ENCODE peak calls at places on chromosome 10, in four cellular contexts. A is HepG2, B is HCT116, T is H1. R is an unnamed sample.

GRCh38 chr10:42933454-42934340 is 143.2 kb upstream of the RET start:
- DNase-seq in T (peak), A (no peak), B (no peak), R (no peak)

GRCh38 chr10:15228426-15228825 is 59.9 kb upstream of the NMT2 start:
- DNase-seq in A (no peak), T (no peak), B (no peak), R (no peak)

GRCh38 chr10:26887611-26888215 is 27.0 kb upstream of the ABI1 start:
- DNase-seq in T (no peak), A (no peak), B (no peak), R (no peak)

GRCh38 chr10:119451305-119451896 is 91.1 kb downstream of the RGS10 start:
- DNase-seq in B (no peak), A (no peak), T (no peak), R (no peak)

GRCh38 chr10:97779492-97779891 is 7.7 kb upstream of the SFRP5 start:
- DNase-seq in T (no peak), B (no peak), A (no peak), R (no peak)

GRCh38 chr10:1368772-1369171 is 312.6 kb downstream of the WDR37 start:
- DNase-seq in T (peak), A (peak), B (peak), R (peak)

GRCh38 chr10:122495406-122496340 is 34.3 kb downstream of the HTRA1 start:
- DNase-seq in T (no peak), B (peak), A (no peak), R (no peak)

GRCh38 chr10:14182781-14183180 is 147.9 kb downstream of the FRMD4A start:
- DNase-seq in A (no peak), T (no peak), B (no peak), R (peak)

GRCh38 chr10:3010819-3011422 is 56.4 kb upstream of the PFKP start:
- DNase-seq in A (peak), B (no peak), T (no peak), R (no peak)

GRCh38 chr10:70106958-70107791 is 25.4 kb downstream of the AIFM2 start:
- DNase-seq in T (peak), B (no peak), A (peak), R (peak)

GRCh38 chr10:60917331-60918280 is 26.4 kb downstream of the RHOBTB1 start:
- DNase-seq in B (no peak), A (no peak), T (no peak), R (no peak)

GRCh38 chr10:124740374-124741280 is 3.6 kb downstream of the FAM53B start:
- DNase-seq in B (no peak), A (peak), T (no peak), R (no peak)

GRCh38 chr10:14225374-14225773 is 105.3 kb downstream of the FRMD4A start:
- DNase-seq in T (no peak), B (no peak), A (no peak), R (no peak)

GRCh38 chr10:113450906-113451305 is 101.9 kb upstream of the HABP2 start:
- DNase-seq in B (no peak), T (no peak), A (no peak), R (no peak)

GRCh38 chr10:132612571-132613504 is 75.3 kb downstream of the INPP5A start:
- DNase-seq in A (no peak), B (no peak), T (no peak), R (no peak)

GRCh38 chr10:126686732-126687693 is 16.5 kb upstream of the C10orf90 start:
- DNase-seq in A (no peak), T (no peak), B (no peak), R (no peak)

GRCh38 chr10:59808896-59809643 is 55.8 kb upstream of the MRLN start:
- DNase-seq in B (peak), A (peak), T (peak), R (peak)

GRCh38 chr10:84356951-84357350 is 28.6 kb downstream of the CCSER2 start:
- DNase-seq in T (no peak), A (no peak), B (no peak), R (no peak)

GRCh38 chr10:71838264-71839211 is 12.5 kb downstream of the PSAP start:
- DNase-seq in A (no peak), B (no peak), T (no peak), R (peak)

GRCh38 chr10:122181901-122182799 is 88.9 kb upstream of the BTBD16 start:
- DNase-seq in B (peak), A (no peak), T (no peak), R (no peak)

GRCh38 chr10:70903262-70903921 is 15.0 kb upstream of the PCBD1 start:
- DNase-seq in B (no peak), A (peak), T (peak), R (peak)

GRCh38 chr10:7511612-7512011 is 100.8 kb upstream of the SFMBT2 start:
- DNase-seq in B (no peak), A (no peak), T (no peak), R (no peak)

GRCh38 chr10:69222157-69223027 is 2.3 kb downstream of the HKDC1 start:
- DNase-seq in T (peak), B (peak), A (peak), R (peak)

GRCh38 chr10:86329093-86329710 is 37.4 kb downstream of the GRID1 start:
- DNase-seq in B (no peak), A (no peak), T (no peak), R (no peak)

GRCh38 chr10:101892782-101893391 is 49.3 kb upstream of the KCNIP2 start:
- DNase-seq in B (no peak), T (no peak), A (no peak), R (no peak)

GRCh38 chr10:71178880-71179279 is 33.5 kb upstream of the UNC5B start:
- DNase-seq in T (no peak), A (no peak), B (no peak), R (no peak)

GRCh38 chr10:62643612-62644587 is 160.6 kb upstream of the ADO start:
- DNase-seq in A (no peak), B (no peak), T (no peak), R (no peak)

GRCh38 chr10:96922978-96923948 is 91.2 kb downstream of the LCOR start:
- DNase-seq in T (no peak), B (no peak), A (no peak), R (no peak)

GRCh38 chr10:68871105-68871711 is 29.9 kb upstream of the DDX50 start:
- DNase-seq in B (no peak), A (peak), T (no peak), R (no peak)

GRCh38 chr10:128147669-128148068 is 21.4 kb upstream of the MKI67 start:
- DNase-seq in T (no peak), A (no peak), B (no peak), R (no peak)

GRCh38 chr10:119162121-119162520 is 3.4 kb downstream of the SFXN4 start:
- DNase-seq in A (no peak), B (no peak), T (no peak), R (no peak)

GRCh38 chr10:112235920-112236319 is 47.3 kb upstream of the TECTB start:
- DNase-seq in A (no peak), B (no peak), T (no peak), R (no peak)

GRCh38 chr10:11886138-11886474 is 63.0 kb downstream of the PROSER2 start:
- DNase-seq in A (no peak), B (no peak), T (no peak), R (no peak)

GRCh38 chr10:88342733-88343310 is 240.3 kb downstream of the RNLS start:
- DNase-seq in A (no peak), T (no peak), B (no peak), R (no peak)

GRCh38 chr10:79602953-79603352 is 7.8 kb upstream of the SFTPA1 start:
- DNase-seq in T (no peak), B (no peak), A (no peak), R (no peak)
- TF ChIP-seq FOSL1 in T (no peak), B (no peak), A (no peak), R (no peak)

GRCh38 chr10:75294031-75294437 is 58.3 kb upstream of the COMTD1 start:
- DNase-seq in T (no peak), B (no peak), A (no peak), R (no peak)
- TF ChIP-seq FOSL1 in T (no peak), B (no peak), A (no peak), R (no peak)

DNA sequence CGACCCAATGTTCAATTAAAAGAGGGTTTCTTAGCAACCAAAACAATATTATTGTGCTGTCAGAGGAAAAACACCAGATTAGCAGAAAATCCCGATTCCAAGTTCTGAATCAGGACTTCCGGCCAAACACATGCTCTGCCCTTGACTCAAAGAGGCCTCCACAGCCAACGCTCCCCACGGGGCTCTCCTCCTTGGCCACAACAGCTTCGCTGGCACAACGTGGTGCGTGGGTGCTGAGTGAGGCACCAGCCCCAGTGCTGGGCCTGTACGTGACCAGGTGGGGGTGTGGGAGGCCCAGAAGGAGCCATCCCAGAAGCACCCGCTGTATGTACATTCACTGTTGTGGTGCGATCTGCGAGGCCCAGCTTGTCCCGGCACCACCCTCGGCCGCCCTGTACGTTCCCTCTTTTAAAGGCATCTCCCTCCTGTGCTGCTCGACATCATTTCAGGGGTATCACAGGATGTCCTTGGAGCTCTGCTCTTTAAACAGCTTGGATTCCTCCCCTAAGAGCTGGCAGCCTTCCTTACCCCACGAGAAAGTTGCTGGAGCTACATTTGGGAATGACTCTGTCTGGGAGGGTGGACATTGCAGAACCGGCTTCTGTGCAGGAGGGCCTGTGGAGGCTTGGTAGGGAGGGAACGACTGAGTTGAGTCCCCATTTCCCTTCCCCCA is 736.2 kb downstream of the PARD3 start:
- DNase-seq in B (no peak), T (no peak), A (no peak), R (no peak)
- TF ChIP-seq FOSL1 in B (no peak), T (no peak), A (no peak), R (no peak)

DNA sequence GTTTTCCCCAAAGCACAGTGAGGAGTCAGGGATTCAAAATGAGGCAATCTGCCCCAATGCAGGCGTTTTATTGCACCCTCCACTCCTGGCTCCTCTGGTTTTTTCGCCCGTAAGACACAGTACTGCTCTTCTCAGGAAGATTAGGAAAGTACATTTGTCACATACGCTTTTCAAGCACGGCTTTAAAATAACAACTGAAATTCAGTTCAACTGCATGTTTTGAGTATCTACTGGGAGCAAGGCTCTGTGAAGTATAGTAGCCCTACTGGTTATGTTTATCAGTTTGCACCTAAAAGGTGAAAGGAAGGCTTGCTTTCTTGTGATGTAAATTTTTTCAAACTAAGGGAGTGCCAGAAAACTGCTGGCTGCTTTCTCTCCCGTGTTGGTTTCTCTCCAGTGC is 1.9 kb upstream of the SGMS1 start:
- DNase-seq in B (no peak), A (no peak), T (no peak), R (no peak)
- TF ChIP-seq FOSL1 in B (no peak), A (no peak), T (no peak), R (no peak)

DNA sequence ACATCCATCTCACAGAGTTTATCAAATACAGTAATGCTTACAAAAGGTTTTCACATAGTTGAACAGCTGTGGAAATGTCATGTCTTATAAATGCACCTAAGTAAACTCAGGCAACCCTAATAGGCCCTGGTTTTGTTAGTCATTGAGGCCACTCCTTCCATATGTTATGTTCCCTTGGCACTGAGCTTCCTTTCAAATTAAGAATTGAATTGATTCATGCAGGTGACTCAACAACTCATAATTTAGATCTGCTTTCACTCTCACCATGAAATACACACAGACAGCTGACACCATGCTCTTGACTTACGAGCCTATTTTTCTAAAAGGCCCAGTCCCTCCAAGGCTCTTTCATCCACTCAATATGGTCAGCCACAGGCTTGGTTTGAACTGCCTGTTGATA is 476.9 kb downstream of the KCNMA1 start:
- DNase-seq in T (no peak), A (no peak), B (no peak), R (no peak)
- TF ChIP-seq FOSL1 in T (no peak), A (no peak), B (peak), R (no peak)

R was measured in K562.